ENCODE peak calls at places on chromosome 6, in seven cellular contexts. Z is IMR-90, Q is adrenal gland, D is Peyer's patch, H is body of pancreas, U is suprapubic skin, E is K562. X is an unnamed sample. For H3K27me3 and H3K4me1, the result is how much of the 10 kb centered on the place peaks cover.

GRCh38 chr6:105424177-105424783 is 21.4 kb upstream of the PREP start:
- DNase-seq in Z (peak), Q (peak), D (peak), H (peak), U (no peak), E (peak), X (no peak)

GRCh38 chr6:73519943-73520687 is 717 bp downstream of the EEF1A1 start:
- DNase-seq in Z (peak), Q (peak), D (peak), H (peak), U (peak), E (peak), X (peak)

GRCh38 chr6:11618533-11618932 is 81.0 kb downstream of the TMEM170B start:
- DNase-seq in Z (peak), Q (no peak), D (no peak), H (no peak), U (no peak), E (no peak), X (no peak)

GRCh38 chr6:3228791-3229565 is 1.5 kb upstream of the TUBB2B start:
- DNase-seq in Z (no peak), Q (no peak), D (no peak), H (no peak), U (no peak), E (peak), X (peak)

GRCh38 chr6:31620586-31621319 is at the start of gene PRRC2A:
- DNase-seq in Z (peak), Q (peak), D (peak), H (peak), U (peak), E (peak), X (peak)

GRCh38 chr6:72040106-72040505 is 153.8 kb downstream of the RIMS1 start:
- DNase-seq in Z (peak), Q (no peak), D (no peak), H (no peak), U (no peak), E (no peak), X (no peak)

GRCh38 chr6:15264902-15265761 is 19.3 kb downstream of the JARID2 start:
- DNase-seq in Z (peak), Q (peak), D (no peak), H (no peak), U (no peak), E (peak), X (no peak)

GRCh38 chr6:27517238-27517637 is 44.3 kb upstream of the ZNF184 start:
- DNase-seq in Z (no peak), Q (no peak), D (no peak), H (no peak), U (no peak), E (no peak), X (no peak)

GRCh38 chr6:143522034-143522600 is 10.6 kb upstream of the FUCA2 start:
- DNase-seq in Z (no peak), Q (no peak), D (no peak), H (no peak), U (no peak), E (no peak), X (no peak)

GRCh38 chr6:100266512-100266911 is 198.2 kb downstream of the SIM1 start:
- DNase-seq in Z (no peak), Q (no peak), D (no peak), H (no peak), U (no peak), E (no peak), X (no peak)

GRCh38 chr6:16712931-16713484 is 48.3 kb downstream of the ATXN1 start:
- DNase-seq in Z (peak), Q (peak), D (no peak), H (no peak), U (no peak), E (peak), X (no peak)

GRCh38 chr6:163501440-163501839 is 86.9 kb downstream of the QKI start:
- DNase-seq in Z (no peak), Q (no peak), D (no peak), H (no peak), U (no peak), E (no peak), X (no peak)

GRCh38 chr6:147390909-147391536 is 117.5 kb upstream of the SAMD5 start:
- DNase-seq in Z (peak), Q (no peak), D (no peak), H (no peak), U (no peak), E (no peak), X (no peak)

GRCh38 chr6:145099713-145100112 is 635.6 kb downstream of the EPM2A start:
- DNase-seq in Z (no peak), Q (no peak), D (no peak), H (no peak), U (no peak), E (no peak), X (no peak)

GRCh38 chr6:971981-972640 is 279.2 kb upstream of the EXOC2 start:
- DNase-seq in Z (no peak), Q (no peak), D (no peak), H (no peak), U (no peak), E (no peak), X (no peak)

GRCh38 chr6:168533428-168533827 is 92.4 kb downstream of the SMOC2 start:
- DNase-seq in Z (no peak), Q (peak), D (no peak), H (peak), U (no peak), E (no peak), X (no peak)

GRCh38 chr6:10355115-10355702 is 59.7 kb downstream of the TFAP2A start:
- DNase-seq in Z (no peak), Q (no peak), D (no peak), H (no peak), U (no peak), E (no peak), X (no peak)

GRCh38 chr6:39225946-39226437 is 3.3 kb downstream of the KCNK5 start:
- DNase-seq in Z (no peak), Q (no peak), D (peak), H (no peak), U (no peak), E (peak), X (peak)

GRCh38 chr6:170147056-170147787 is 143.7 kb downstream of the DLL1 start:
- DNase-seq in Z (no peak), Q (no peak), D (no peak), H (no peak), U (peak), E (no peak), X (peak)

GRCh38 chr6:52284131-52284459 is 447 bp downstream of the MCM3 start:
- DNase-seq in Z (peak), Q (peak), D (no peak), H (no peak), U (no peak), E (peak), X (no peak)

GRCh38 chr6:170087946-170088348 is 202.9 kb downstream of the DLL1 start:
- DNase-seq in Z (no peak), Q (peak), D (peak), H (peak), U (peak), E (no peak), X (peak)

GRCh38 chr6:70445001-70445400 is 31.7 kb downstream of the FAM135A start:
- DNase-seq in Z (no peak), Q (no peak), D (no peak), H (no peak), U (no peak), E (no peak), X (no peak)

GRCh38 chr6:2810092-2810671 is 31.5 kb downstream of the SERPINB1 start:
- DNase-seq in Z (peak), Q (no peak), D (no peak), H (peak), U (no peak), E (no peak), X (peak)

GRCh38 chr6:158522616-158523015 is 37.3 kb upstream of the TMEM181 start:
- DNase-seq in Z (no peak), Q (no peak), D (no peak), H (no peak), U (peak), E (no peak), X (no peak)

GRCh38 chr6:99011151-99011550 is 63.4 kb upstream of the FBXL4 start:
- DNase-seq in Z (no peak), Q (no peak), D (no peak), H (no peak), U (no peak), E (no peak), X (no peak)

GRCh38 chr6:11622156-11622555 is 84.6 kb downstream of the TMEM170B start:
- DNase-seq in Z (no peak), Q (no peak), D (no peak), H (no peak), U (no peak), E (no peak), X (no peak)

GRCh38 chr6:168417158-168417557 is 23.8 kb upstream of the SMOC2 start:
- DNase-seq in Z (no peak), Q (no peak), D (no peak), H (no peak), U (peak), E (no peak), X (peak)

GRCh38 chr6:140566706-140567330 is 1192.4 kb upstream of the CITED2 start:
- DNase-seq in Z (peak), Q (no peak), D (no peak), H (no peak), U (no peak), E (no peak), X (no peak)

DNA sequence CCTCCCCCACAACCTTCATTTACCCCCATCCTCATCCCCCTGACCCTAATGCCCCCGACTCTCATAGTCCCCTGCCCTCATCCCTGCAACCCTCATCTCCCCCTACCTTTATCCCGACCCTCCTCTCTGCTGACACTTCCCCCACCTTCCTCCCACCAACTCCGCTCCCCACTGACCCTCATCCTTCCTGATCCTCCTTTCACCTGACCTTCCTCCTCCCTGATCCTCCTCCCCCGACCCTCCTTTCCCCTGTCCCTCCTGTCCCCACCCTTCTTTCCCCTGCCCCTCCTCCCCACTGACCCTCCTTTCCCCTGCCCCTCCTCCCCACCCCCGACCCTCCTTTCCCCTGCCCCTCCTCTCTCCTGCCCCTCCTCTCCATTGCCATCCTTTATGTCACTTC is 7.1 kb downstream of the TREML2 start:
- DNase-seq in Z (no peak), Q (no peak), D (no peak), H (no peak), U (no peak), E (no peak), X (no peak)
- H3K27me3 ChIP-seq in Z (under half), Q (under half), D (under half), H (under half), U (under half), E (under half), X (under half)

GRCh38 chr6:44007818-44008660 is 119.2 kb downstream of the MRPL14 start:
- DNase-seq in Z (no peak), Q (no peak), D (no peak), H (no peak), U (no peak), E (no peak), X (no peak)
- H3K4me1 ChIP-seq in Z (under half), Q (under half), D (under half), H (under half), U (under half), E (under half), X (under half)

DNA sequence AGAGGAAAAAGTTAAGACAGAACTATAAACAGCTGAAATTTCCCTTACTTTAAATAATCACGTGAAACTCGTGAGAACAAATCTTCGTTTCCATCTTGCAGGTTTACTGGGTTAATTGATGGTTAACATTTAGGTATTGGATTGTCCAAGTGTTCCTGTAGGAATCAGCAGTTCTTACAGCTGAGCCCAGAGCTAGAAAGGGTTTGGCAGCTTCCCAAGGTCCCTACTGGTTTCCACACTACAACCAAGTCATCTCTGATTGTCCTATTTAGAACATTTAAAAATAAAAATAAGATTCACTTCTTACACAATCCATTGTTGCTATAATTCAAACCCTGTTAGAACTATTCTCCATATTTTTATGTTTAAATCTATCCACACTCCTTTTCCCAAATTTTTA is 15.8 kb downstream of the MPC1 start:
- DNase-seq in Z (no peak), Q (peak), D (no peak), H (no peak), U (no peak), E (no peak), X (no peak)
- TF ChIP-seq POLR2A in Z (no peak), Q (no peak), D (no peak), H (no peak), U (no peak), E (no peak), X (no peak)

GRCh38 chr6:137019476-137020272 is 25.1 kb downstream of the IL20RA start:
- DNase-seq in Z (no peak), Q (no peak), D (no peak), H (no peak), U (no peak), E (no peak), X (no peak)
- H3K27me3 ChIP-seq in Z (under half), Q (under half), D (under half), H (under half), U (under half), E (under half), X (under half)

DNA sequence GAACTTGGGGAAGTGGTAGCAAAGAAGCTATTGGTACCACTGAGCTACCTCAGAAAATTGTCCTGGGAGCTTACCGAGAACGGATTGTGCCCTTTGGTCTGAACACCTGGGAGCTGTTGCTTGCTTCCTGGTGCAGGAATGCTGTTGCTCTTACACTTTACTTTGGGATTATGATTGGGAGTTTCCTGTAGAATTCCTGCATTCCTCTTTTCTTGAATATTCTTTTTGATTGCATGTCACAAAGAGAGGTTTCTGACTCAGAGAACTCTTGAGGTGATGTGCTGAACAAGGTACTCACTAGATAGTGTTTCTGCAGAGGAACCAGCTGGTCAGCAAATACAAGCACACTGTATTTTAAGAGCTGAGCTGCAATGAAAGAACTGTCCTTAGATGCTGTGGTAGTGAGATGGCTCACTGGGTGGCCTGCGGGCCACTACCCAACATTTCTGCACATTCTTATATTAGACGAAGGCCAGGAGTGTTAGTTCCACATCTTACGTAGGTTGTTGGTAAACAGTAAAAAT is 35.0 kb downstream of the LRRC1 start:
- DNase-seq in Z (no peak), Q (no peak), D (no peak), H (no peak), U (no peak), E (no peak), X (no peak)
- H3K4me1 ChIP-seq in Z (under half), Q (under half), D (under half), H (under half), U (under half), E (under half), X (under half)

GRCh38 chr6:129684903-129685639 is 24.9 kb downstream of the ARHGAP18 start:
- DNase-seq in Z (no peak), Q (no peak), D (no peak), H (peak), U (no peak), E (no peak), X (no peak)

GRCh38 chr6:129685640-129686031 is 24.3 kb downstream of the ARHGAP18 start:
- DNase-seq in Z (no peak), Q (no peak), D (no peak), H (no peak), U (no peak), E (no peak), X (no peak)

GRCh38 chr6:129680633-129681032 is 29.3 kb downstream of the ARHGAP18 start:
- DNase-seq in Z (no peak), Q (no peak), D (no peak), H (no peak), U (no peak), E (no peak), X (no peak)

GRCh38 chr6:129684323-129684884 is 25.6 kb downstream of the ARHGAP18 start:
- DNase-seq in Z (no peak), Q (no peak), D (no peak), H (no peak), U (no peak), E (no peak), X (no peak)

GRCh38 chr6:129683606-129684322 is 26.2 kb downstream of the ARHGAP18 start:
- DNase-seq in Z (peak), Q (peak), D (peak), H (peak), U (no peak), E (peak), X (no peak)
- TF ChIP-seq POLR2A in Z (no peak), Q (no peak), D (peak), H (peak), U (no peak), E (no peak), X (no peak)

DNA sequence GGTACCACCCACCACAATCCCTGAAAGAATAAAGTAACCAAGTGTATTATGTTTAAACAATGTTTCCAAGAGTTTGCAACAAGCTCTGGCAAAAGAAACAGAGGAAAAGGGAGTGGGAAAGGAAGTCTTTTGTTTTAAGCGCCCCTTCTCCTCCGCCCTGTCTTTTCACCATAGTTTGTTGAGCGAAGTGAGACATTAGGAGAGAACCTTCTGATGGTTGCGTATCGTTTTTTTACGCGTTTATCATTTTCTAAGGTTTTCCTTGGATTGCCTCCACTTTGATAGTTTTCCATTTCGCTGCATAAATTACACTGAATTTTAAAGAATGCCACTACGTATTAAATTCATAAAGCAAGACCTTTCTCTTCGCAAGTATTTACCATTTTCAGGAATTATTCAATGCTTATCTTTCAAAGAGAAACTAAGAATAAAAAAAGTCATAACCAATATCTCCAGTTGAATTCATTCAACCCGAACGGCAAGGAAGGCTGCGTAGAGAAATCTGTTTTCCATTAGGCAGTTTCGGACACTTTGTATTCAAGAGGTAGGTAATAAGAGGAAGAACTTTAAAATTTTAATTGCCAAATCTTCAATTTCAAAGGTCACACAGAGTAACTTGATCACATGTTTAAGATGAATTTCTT is 926 bp upstream of the EPHA7 start:
- DNase-seq in Z (no peak), Q (no peak), D (no peak), H (no peak), U (no peak), E (no peak), X (no peak)
- H3K27me3 ChIP-seq in Z (under half), Q (half or more), D (under half), H (under half), U (half or more), E (under half), X (under half)

GRCh38 chr6:129678463-129678862 is 31.5 kb downstream of the ARHGAP18 start:
- DNase-seq in Z (no peak), Q (no peak), D (no peak), H (no peak), U (no peak), E (no peak), X (no peak)

GRCh38 chr6:129672883-129673631 is 36.9 kb downstream of the ARHGAP18 start:
- DNase-seq in Z (peak), Q (no peak), D (no peak), H (no peak), U (no peak), E (no peak), X (no peak)

GRCh38 chr6:129673758-129674157 is 36.2 kb downstream of the ARHGAP18 start:
- DNase-seq in Z (no peak), Q (no peak), D (no peak), H (no peak), U (no peak), E (no peak), X (no peak)

GRCh38 chr6:129677634-129678325 is 32.2 kb downstream of the ARHGAP18 start:
- DNase-seq in Z (peak), Q (no peak), D (no peak), H (no peak), U (no peak), E (peak), X (no peak)

GRCh38 chr6:129675669-129676472 is 34.1 kb downstream of the ARHGAP18 start:
- DNase-seq in Z (no peak), Q (no peak), D (no peak), H (no peak), U (no peak), E (no peak), X (no peak)
- H3K4me1 ChIP-seq in Z (under half), Q (half or more), D (under half), H (half or more), U (half or more), E (half or more), X (half or more)

GRCh38 chr6:35342258-35343091 is at the start of gene PPARD:
- DNase-seq in Z (peak), Q (peak), D (peak), H (peak), U (peak), E (peak), X (peak)
- TF ChIP-seq POLR2A in Z (peak), Q (peak), D (peak), H (peak), U (peak), E (peak), X (peak)

DNA sequence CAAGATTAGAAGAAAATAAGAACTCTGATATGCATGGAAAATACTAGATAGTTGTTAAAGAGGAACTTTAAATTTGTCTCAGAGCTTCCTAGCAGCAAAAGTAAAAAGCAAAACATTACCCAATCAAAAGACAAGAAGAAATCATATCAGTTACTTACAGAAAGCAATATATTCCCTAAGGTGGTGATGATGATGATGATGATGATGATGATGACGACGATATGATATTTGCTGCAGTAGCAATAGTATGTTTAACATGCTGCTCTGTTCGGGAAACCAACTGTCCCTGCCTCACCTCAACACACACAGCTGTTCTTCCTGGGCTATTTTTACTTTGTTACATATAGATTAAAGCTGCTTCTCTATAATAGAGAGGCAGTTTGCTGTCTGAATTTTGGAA is 12.0 kb upstream of the TBX18 start:
- DNase-seq in Z (no peak), Q (no peak), D (no peak), H (no peak), U (no peak), E (no peak), X (no peak)
- H3K27me3 ChIP-seq in Z (under half), Q (half or more), D (under half), H (under half), U (half or more), E (under half), X (under half)